ENCODE peak calls at places on chromosome 3, in ten cellular contexts. A is stimulated activated CD8-positive, alpha-beta memory T cell treated with anti-CD3 and anti-CD28 coated beads, Interleukin-4, amount 100 ng/mL, for 4 hours; U is progenitor cell of endocrine pancreas; Z is CD8-positive, alpha-beta T cell; X is coronary artery; L is NCI-H2171; M is activated naive CD8-positive, alpha-beta T cell treated with anti-CD3 and anti-CD28 coated beads for 36 hours; I is cardiac fibroblast; T is activated naive CD4-positive, alpha-beta T cell treated with anti-CD3 and anti-CD28 coated beads, Interleukin-2, amount 50 U/mL, for 16 hours; N is Calu3. Q is an unnamed sample.

GRCh38 chr3:30343861-30344260 is 262.5 kb upstream of the TGFBR2 start:
- DNase-seq in U (no peak), L (no peak), N (no peak), A (no peak), M (no peak), I (no peak), X (no peak), Z (no peak), T (no peak), Q (no peak)

GRCh38 chr3:28850186-28850585 is 430.7 kb upstream of the RBMS3 start:
- DNase-seq in X (no peak), A (no peak), N (no peak), L (no peak), M (no peak), T (no peak), I (peak), U (no peak), Z (no peak), Q (peak)

GRCh38 chr3:125194061-125194848 is 18.3 kb downstream of the SLC12A8 start:
- DNase-seq in T (no peak), I (no peak), M (no peak), U (no peak), X (no peak), N (no peak), L (no peak), Z (no peak), A (no peak), Q (peak)

GRCh38 chr3:10395671-10396070 is 74.8 kb upstream of the SEC13 start:
- DNase-seq in U (no peak), L (no peak), Z (peak), A (no peak), T (no peak), X (no peak), M (no peak), I (no peak), N (no peak), Q (no peak)

GRCh38 chr3:186757686-186758220 is 25.6 kb upstream of the EIF4A2 start:
- DNase-seq in Z (no peak), T (no peak), A (no peak), I (no peak), L (no peak), M (no peak), X (no peak), N (no peak), U (no peak), Q (no peak)

GRCh38 chr3:73707772-73708171 is 83.0 kb upstream of the PDZRN3 start:
- DNase-seq in U (no peak), X (no peak), T (no peak), L (no peak), N (no peak), A (no peak), M (no peak), Z (no peak), I (peak), Q (peak)

GRCh38 chr3:196688349-196688748 is 23.7 kb downstream of the CEP19 start:
- DNase-seq in X (no peak), M (no peak), I (peak), A (no peak), Z (no peak), U (no peak), T (no peak), N (no peak), L (no peak), Q (peak)

GRCh38 chr3:141877911-141878310 is 1.5 kb downstream of the ATP1B3 start:
- DNase-seq in M (no peak), T (no peak), U (no peak), I (peak), A (no peak), L (no peak), Z (no peak), N (no peak), X (no peak), Q (peak)

GRCh38 chr3:155771126-155771525 is 26.3 kb upstream of the PLCH1 start:
- DNase-seq in A (no peak), N (no peak), X (no peak), Z (no peak), L (no peak), M (no peak), U (no peak), I (no peak), T (no peak), Q (no peak)

GRCh38 chr3:71652786-71653419 is 69.4 kb upstream of the FOXP1 start:
- DNase-seq in A (no peak), L (peak), Z (no peak), X (no peak), N (no peak), M (peak), I (peak), T (peak), U (no peak), Q (peak)

GRCh38 chr3:129107793-129108192 is 13.8 kb downstream of the RAB43 start:
- DNase-seq in T (no peak), N (no peak), L (no peak), X (no peak), U (no peak), I (no peak), A (no peak), M (no peak), Z (no peak), Q (no peak)

GRCh38 chr3:127525373-127525772 is 65.2 kb downstream of the TPRA1 start:
- DNase-seq in A (no peak), X (no peak), U (no peak), I (peak), Z (no peak), N (peak), L (no peak), T (no peak), M (no peak), Q (peak)

GRCh38 chr3:186259612-186260383 is 102.2 kb downstream of the DGKG start:
- DNase-seq in L (no peak), X (no peak), I (peak), N (peak), A (peak), T (peak), Z (peak), M (peak), U (peak), Q (peak)

GRCh38 chr3:9064853-9065252 is 101.6 kb upstream of the RAD18 start:
- DNase-seq in T (no peak), Z (no peak), L (peak), N (no peak), X (no peak), M (no peak), I (no peak), A (no peak), U (no peak), Q (no peak)

GRCh38 chr3:53921296-53921695 is 29.6 kb upstream of the SELENOK start:
- DNase-seq in A (no peak), I (peak), L (no peak), Z (peak), X (no peak), U (no peak), M (no peak), N (no peak), T (no peak), Q (no peak)

GRCh38 chr3:126656376-126657134 is 1.6 kb upstream of the TXNRD3 start:
- DNase-seq in T (no peak), M (no peak), X (no peak), N (no peak), U (no peak), A (no peak), I (no peak), Z (no peak), L (no peak), Q (no peak)

GRCh38 chr3:98874602-98875249 is 26.8 kb downstream of the DCBLD2 start:
- DNase-seq in T (no peak), M (no peak), X (no peak), A (no peak), L (no peak), N (no peak), I (no peak), Z (no peak), U (no peak), Q (no peak)

GRCh38 chr3:127630811-127631714 is 2.1 kb downstream of the PODXL2 start:
- DNase-seq in M (no peak), A (no peak), T (no peak), X (no peak), L (peak), U (no peak), Z (no peak), I (no peak), N (no peak), Q (no peak)

GRCh38 chr3:3127432-3128010 is 781 bp downstream of the TRNT1 start:
- DNase-seq in I (no peak), U (no peak), Z (peak), T (peak), L (no peak), A (no peak), M (peak), N (no peak), X (no peak), Q (peak)

GRCh38 chr3:137121704-137122314 is 164.0 kb downstream of the IL20RB start:
- DNase-seq in U (no peak), X (no peak), A (no peak), M (no peak), N (peak), Z (no peak), I (peak), T (peak), L (no peak), Q (peak)

GRCh38 chr3:87136066-87136596 is 91.0 kb upstream of the CHMP2B start:
- DNase-seq in T (no peak), X (no peak), I (no peak), L (no peak), A (no peak), U (no peak), N (no peak), M (no peak), Z (no peak), Q (no peak)

GRCh38 chr3:50674349-50675178 is at the start of gene DOCK3:
- DNase-seq in M (peak), T (peak), A (peak), N (peak), L (peak), Z (peak), I (peak), U (peak), X (no peak), Q (no peak)

GRCh38 chr3:17158941-17159682 is 274.4 kb downstream of the PLCL2 start:
- DNase-seq in I (no peak), A (no peak), L (no peak), M (no peak), Z (no peak), T (no peak), N (no peak), X (no peak), U (no peak), Q (peak)

GRCh38 chr3:39254806-39255449 is 24.9 kb downstream of the CX3CR1 start:
- DNase-seq in X (no peak), L (no peak), U (no peak), M (no peak), N (no peak), T (no peak), A (no peak), Z (no peak), I (peak), Q (peak)

GRCh38 chr3:171765511-171765887 is 44.8 kb downstream of the PLD1 start:
- DNase-seq in T (no peak), N (no peak), U (no peak), Z (no peak), X (no peak), I (no peak), L (no peak), A (no peak), M (no peak), Q (no peak)

Q was measured in astrocyte.